ENCODE peak calls at places on chromosome 13, in five cellular contexts. One of them, this sample, is unnamed.
A peak's percentile ranks its signal among the peaks of the same experiment; 100 is the strongest.

GRCh38 chr13:55816976-55817601 is 1323.6 kb upstream of the PRR20A start:
- DNase-seq in activated naive CD8-positive, alpha-beta T cell treated with anti-CD3 and anti-CD28 coated beads for 36 hours: no peak
- DNase-seq in OCI-LY7: no peak
- DNase-seq in NCI-H1105 treated with DMSO at 0.1 percent for 48 hours: no peak
- DNase-seq in ACHN: no peak
- DNase-seq in this sample: no peak

GRCh38 chr13:44191504-44192171 is 182.0 kb upstream of the SERP2 start:
- DNase-seq in activated naive CD8-positive, alpha-beta T cell treated with anti-CD3 and anti-CD28 coated beads for 36 hours: peak; percentile 28
- DNase-seq in OCI-LY7: peak; percentile 67
- DNase-seq in NCI-H1105 treated with DMSO at 0.1 percent for 48 hours: peak; percentile 13
- DNase-seq in ACHN: peak; percentile 46
- DNase-seq in this sample: peak; percentile 85

GRCh38 chr13:93290503-93290902 is 63.9 kb downstream of the GPC6 start:
- DNase-seq in activated naive CD8-positive, alpha-beta T cell treated with anti-CD3 and anti-CD28 coated beads for 36 hours: no peak
- DNase-seq in OCI-LY7: no peak
- DNase-seq in NCI-H1105 treated with DMSO at 0.1 percent for 48 hours: no peak
- DNase-seq in ACHN: no peak
- DNase-seq in this sample: no peak

GRCh38 chr13:37652596-37652995 is 54.0 kb upstream of the POSTN start:
- DNase-seq in activated naive CD8-positive, alpha-beta T cell treated with anti-CD3 and anti-CD28 coated beads for 36 hours: no peak
- DNase-seq in OCI-LY7: no peak
- DNase-seq in NCI-H1105 treated with DMSO at 0.1 percent for 48 hours: no peak
- DNase-seq in ACHN: no peak
- DNase-seq in this sample: no peak

GRCh38 chr13:34156841-34157365 is 339.0 kb downstream of the RFC3 start:
- DNase-seq in activated naive CD8-positive, alpha-beta T cell treated with anti-CD3 and anti-CD28 coated beads for 36 hours: peak; percentile 62
- DNase-seq in OCI-LY7: no peak
- DNase-seq in NCI-H1105 treated with DMSO at 0.1 percent for 48 hours: no peak
- DNase-seq in ACHN: peak; percentile 88
- DNase-seq in this sample: peak; percentile 44

GRCh38 chr13:42049454-42049780 is 969 bp downstream of the DGKH start:
- DNase-seq in activated naive CD8-positive, alpha-beta T cell treated with anti-CD3 and anti-CD28 coated beads for 36 hours: no peak
- DNase-seq in OCI-LY7: peak; percentile 27
- DNase-seq in NCI-H1105 treated with DMSO at 0.1 percent for 48 hours: no peak
- DNase-seq in ACHN: no peak
- DNase-seq in this sample: no peak

GRCh38 chr13:102651892-102652291 is 43.0 kb downstream of the METTL21C start:
- DNase-seq in activated naive CD8-positive, alpha-beta T cell treated with anti-CD3 and anti-CD28 coated beads for 36 hours: no peak
- DNase-seq in OCI-LY7: no peak
- DNase-seq in NCI-H1105 treated with DMSO at 0.1 percent for 48 hours: no peak
- DNase-seq in ACHN: peak; percentile 76
- DNase-seq in this sample: no peak

GRCh38 chr13:23876265-23876664 is 12.9 kb downstream of the MIPEP start:
- DNase-seq in activated naive CD8-positive, alpha-beta T cell treated with anti-CD3 and anti-CD28 coated beads for 36 hours: no peak
- DNase-seq in OCI-LY7: peak; percentile 19
- DNase-seq in NCI-H1105 treated with DMSO at 0.1 percent for 48 hours: no peak
- DNase-seq in ACHN: peak; percentile 22
- DNase-seq in this sample: peak; percentile 18

GRCh38 chr13:99380921-99381645 is 73.9 kb upstream of the GPR183 start:
- DNase-seq in activated naive CD8-positive, alpha-beta T cell treated with anti-CD3 and anti-CD28 coated beads for 36 hours: peak; percentile 62
- DNase-seq in OCI-LY7: no peak
- DNase-seq in NCI-H1105 treated with DMSO at 0.1 percent for 48 hours: no peak
- DNase-seq in ACHN: no peak
- DNase-seq in this sample: no peak

GRCh38 chr13:50437252-50437651 is 406.2 kb downstream of the DLEU7 start:
- DNase-seq in activated naive CD8-positive, alpha-beta T cell treated with anti-CD3 and anti-CD28 coated beads for 36 hours: no peak
- DNase-seq in OCI-LY7: no peak
- DNase-seq in NCI-H1105 treated with DMSO at 0.1 percent for 48 hours: no peak
- DNase-seq in ACHN: no peak
- DNase-seq in this sample: no peak

GRCh38 chr13:109175666-109176065 is 546.3 kb downstream of the MYO16 start:
- DNase-seq in activated naive CD8-positive, alpha-beta T cell treated with anti-CD3 and anti-CD28 coated beads for 36 hours: no peak
- DNase-seq in OCI-LY7: no peak
- DNase-seq in NCI-H1105 treated with DMSO at 0.1 percent for 48 hours: no peak
- DNase-seq in ACHN: no peak
- DNase-seq in this sample: no peak

GRCh38 chr13:46569471-46569870 is 16.5 kb downstream of the LRCH1 start:
- DNase-seq in activated naive CD8-positive, alpha-beta T cell treated with anti-CD3 and anti-CD28 coated beads for 36 hours: no peak
- DNase-seq in OCI-LY7: no peak
- DNase-seq in NCI-H1105 treated with DMSO at 0.1 percent for 48 hours: no peak
- DNase-seq in ACHN: no peak
- DNase-seq in this sample: peak; percentile 45

GRCh38 chr13:42048323-42048624 is 174 bp upstream of the DGKH start:
- DNase-seq in activated naive CD8-positive, alpha-beta T cell treated with anti-CD3 and anti-CD28 coated beads for 36 hours: no peak
- DNase-seq in OCI-LY7: no peak
- DNase-seq in NCI-H1105 treated with DMSO at 0.1 percent for 48 hours: no peak
- DNase-seq in ACHN: no peak
- DNase-seq in this sample: no peak

GRCh38 chr13:41802684-41803554 is 158.0 kb downstream of the VWA8 start:
- DNase-seq in activated naive CD8-positive, alpha-beta T cell treated with anti-CD3 and anti-CD28 coated beads for 36 hours: peak; percentile 14
- DNase-seq in OCI-LY7: no peak
- DNase-seq in NCI-H1105 treated with DMSO at 0.1 percent for 48 hours: no peak
- DNase-seq in ACHN: no peak
- DNase-seq in this sample: no peak

GRCh38 chr13:23391752-23392151 is 41.8 kb downstream of the SACS start:
- DNase-seq in activated naive CD8-positive, alpha-beta T cell treated with anti-CD3 and anti-CD28 coated beads for 36 hours: no peak
- DNase-seq in OCI-LY7: no peak
- DNase-seq in NCI-H1105 treated with DMSO at 0.1 percent for 48 hours: no peak
- DNase-seq in ACHN: no peak
- DNase-seq in this sample: no peak

GRCh38 chr13:80339841-80340642 is 884 bp downstream of the SPRY2 start:
- DNase-seq in activated naive CD8-positive, alpha-beta T cell treated with anti-CD3 and anti-CD28 coated beads for 36 hours: peak; percentile 6
- DNase-seq in OCI-LY7: no peak
- DNase-seq in NCI-H1105 treated with DMSO at 0.1 percent for 48 hours: peak; percentile 44
- DNase-seq in ACHN: peak; percentile 41
- DNase-seq in this sample: no peak

GRCh38 chr13:98893361-98893760 is 84.5 kb downstream of the DOCK9 start:
- DNase-seq in activated naive CD8-positive, alpha-beta T cell treated with anti-CD3 and anti-CD28 coated beads for 36 hours: no peak
- DNase-seq in OCI-LY7: no peak
- DNase-seq in NCI-H1105 treated with DMSO at 0.1 percent for 48 hours: no peak
- DNase-seq in ACHN: no peak
- DNase-seq in this sample: no peak

GRCh38 chr13:98252931-98253470 is 75.9 kb upstream of the RNF113B start:
- DNase-seq in activated naive CD8-positive, alpha-beta T cell treated with anti-CD3 and anti-CD28 coated beads for 36 hours: no peak
- DNase-seq in OCI-LY7: no peak
- DNase-seq in NCI-H1105 treated with DMSO at 0.1 percent for 48 hours: no peak
- DNase-seq in ACHN: peak; percentile 56
- DNase-seq in this sample: no peak

GRCh38 chr13:90055121-90055520 is 1292.4 kb upstream of the MIR17HG start:
- DNase-seq in activated naive CD8-positive, alpha-beta T cell treated with anti-CD3 and anti-CD28 coated beads for 36 hours: no peak
- DNase-seq in OCI-LY7: no peak
- DNase-seq in NCI-H1105 treated with DMSO at 0.1 percent for 48 hours: no peak
- DNase-seq in ACHN: no peak
- DNase-seq in this sample: no peak

GRCh38 chr13:93217701-93218100 is 8.9 kb upstream of the GPC6 start:
- DNase-seq in activated naive CD8-positive, alpha-beta T cell treated with anti-CD3 and anti-CD28 coated beads for 36 hours: no peak
- DNase-seq in OCI-LY7: no peak
- DNase-seq in NCI-H1105 treated with DMSO at 0.1 percent for 48 hours: peak; percentile 12
- DNase-seq in ACHN: no peak
- DNase-seq in this sample: peak; percentile 73

GRCh38 chr13:99827011-99827410 is 144.6 kb downstream of the ZIC5 start:
- DNase-seq in activated naive CD8-positive, alpha-beta T cell treated with anti-CD3 and anti-CD28 coated beads for 36 hours: no peak
- DNase-seq in OCI-LY7: no peak
- DNase-seq in NCI-H1105 treated with DMSO at 0.1 percent for 48 hours: no peak
- DNase-seq in ACHN: no peak
- DNase-seq in this sample: no peak

GRCh38 chr13:113117335-113117872 is 5.2 kb upstream of the F10 start:
- DNase-seq in activated naive CD8-positive, alpha-beta T cell treated with anti-CD3 and anti-CD28 coated beads for 36 hours: no peak
- DNase-seq in OCI-LY7: no peak
- DNase-seq in NCI-H1105 treated with DMSO at 0.1 percent for 48 hours: no peak
- DNase-seq in ACHN: no peak
- DNase-seq in this sample: no peak

GRCh38 chr13:111625526-111626315 is 305.3 kb downstream of the TEX29 start:
- DNase-seq in activated naive CD8-positive, alpha-beta T cell treated with anti-CD3 and anti-CD28 coated beads for 36 hours: no peak
- DNase-seq in OCI-LY7: no peak
- DNase-seq in NCI-H1105 treated with DMSO at 0.1 percent for 48 hours: no peak
- DNase-seq in ACHN: no peak
- DNase-seq in this sample: no peak

GRCh38 chr13:32001392-32001768 is 30.2 kb upstream of the FRY start:
- DNase-seq in activated naive CD8-positive, alpha-beta T cell treated with anti-CD3 and anti-CD28 coated beads for 36 hours: no peak
- DNase-seq in OCI-LY7: peak; percentile 38
- DNase-seq in NCI-H1105 treated with DMSO at 0.1 percent for 48 hours: peak; percentile 10
- DNase-seq in ACHN: peak; percentile 38
- DNase-seq in this sample: no peak

GRCh38 chr13:50129065-50129922 is 114.0 kb downstream of the KCNRG start:
- DNase-seq in activated naive CD8-positive, alpha-beta T cell treated with anti-CD3 and anti-CD28 coated beads for 36 hours: no peak
- DNase-seq in OCI-LY7: peak; percentile 72
- DNase-seq in NCI-H1105 treated with DMSO at 0.1 percent for 48 hours: no peak
- DNase-seq in ACHN: no peak
- DNase-seq in this sample: peak; percentile 78

GRCh38 chr13:104143760-104144406 is 1077.7 kb upstream of the SLC10A2 start:
- DNase-seq in activated naive CD8-positive, alpha-beta T cell treated with anti-CD3 and anti-CD28 coated beads for 36 hours: no peak
- DNase-seq in OCI-LY7: no peak
- DNase-seq in NCI-H1105 treated with DMSO at 0.1 percent for 48 hours: no peak
- DNase-seq in ACHN: no peak
- DNase-seq in this sample: no peak